ENCODE peak calls at places on chromosome 12, in eight cellular contexts. I is foreskin fibroblast, N is SW 1271, T is neural crest cell, W is IMR-90, O is brain microvascular endothelial cell, H is progenitor cell of endocrine pancreas, G is NCI-H1417. B is an unnamed sample.

GRCh38 chr12:86727151-86727550 is 471.0 kb upstream of the MGAT4C start:
- DNase-seq in I (peak; percentile 52), N (no peak), T (no peak), W (peak; percentile 68), O (no peak), H (no peak), G (no peak), B (peak; percentile 42)

GRCh38 chr12:120774169-120774916 is 48.7 kb downstream of the ACADS start:
- DNase-seq in I (no peak), N (no peak), T (no peak), W (no peak), O (no peak), H (no peak), G (no peak), B (no peak)

GRCh38 chr12:4355843-4356327 is 23.6 kb downstream of the FGF23 start:
- DNase-seq in I (no peak), N (peak; percentile 17), T (peak; percentile 50), W (peak; percentile 8), O (peak; percentile 42), H (peak; percentile 44), G (peak; percentile 13), B (peak; percentile 44)

GRCh38 chr12:110699591-110700445 is 10.9 kb upstream of the HVCN1 start:
- DNase-seq in I (no peak), N (no peak), T (no peak), W (no peak), O (no peak), H (no peak), G (no peak), B (no peak)

GRCh38 chr12:41286426-41286825 is 98.3 kb downstream of the PDZRN4 start:
- DNase-seq in I (no peak), N (no peak), T (no peak), W (no peak), O (no peak), H (no peak), G (peak; percentile 69), B (no peak)

GRCh38 chr12:85829391-85829790 is 6.8 kb downstream of the RASSF9 start:
- DNase-seq in I (peak; percentile 17), N (no peak), T (no peak), W (peak; percentile 46), O (peak; percentile 34), H (no peak), G (no peak), B (peak; percentile 60)

GRCh38 chr12:114444422-114445279 is 38.7 kb upstream of the TBX5 start:
- DNase-seq in I (no peak), N (no peak), T (no peak), W (no peak), O (no peak), H (no peak), G (no peak), B (no peak)

GRCh38 chr12:6361834-6362233 is 13.5 kb downstream of the SCNN1A start:
- DNase-seq in I (no peak), N (peak; percentile 86), T (no peak), W (no peak), O (no peak), H (no peak), G (no peak), B (peak; percentile 37)

GRCh38 chr12:132558861-132559623 is 51.3 kb downstream of the LRCOL1 start:
- DNase-seq in I (no peak), N (no peak), T (no peak), W (no peak), O (no peak), H (no peak), G (no peak), B (no peak)

GRCh38 chr12:113250045-113250444 is 28.8 kb downstream of the TPCN1 start:
- DNase-seq in I (no peak), N (no peak), T (no peak), W (no peak), O (no peak), H (no peak), G (no peak), B (no peak)

GRCh38 chr12:22310276-22310675 is 24.2 kb downstream of the ST8SIA1 start:
- DNase-seq in I (no peak), N (no peak), T (no peak), W (no peak), O (no peak), H (no peak), G (no peak), B (no peak)

GRCh38 chr12:93950321-93950720 is 198.1 kb upstream of the PLXNC1 start:
- DNase-seq in I (no peak), N (no peak), T (no peak), W (no peak), O (no peak), H (no peak), G (no peak), B (no peak)

B was measured in ELR.